ENCODE peak calls at places on chromosomes 2 and 18, in seven cellular contexts. I is mesothelial cell of epicardium, S is left ventricle myocardium inferior, U is upper lobe of left lung, G is progenitor cell of endocrine pancreas, V is HCT116, J is body of pancreas. R is an unnamed sample.

GRCh38 chr2:8627692-8628085 is 54.2 kb upstream of the ID2 start:
- DNase-seq in V (no peak), I (no peak), J (no peak), S (no peak), U (no peak), G (no peak), R (no peak)

GRCh38 chr2:33322099-33322498 is 154.3 kb upstream of the RASGRP3 start:
- DNase-seq in J (peak; percentile 28), G (no peak), I (no peak), U (no peak), S (no peak), V (no peak), R (no peak)

GRCh38 chr2:212337486-212338343 is 200.9 kb downstream of the ERBB4 start:
- DNase-seq in V (no peak), I (no peak), G (no peak), S (no peak), J (no peak), U (no peak), R (no peak)

GRCh38 chr2:174573621-174574081 is 24.0 kb downstream of the WIPF1 start:
- DNase-seq in G (no peak), S (peak; percentile 27), J (no peak), V (no peak), U (peak; percentile 73), I (no peak), R (no peak)

GRCh38 chr2:75142081-75142480 is 57.2 kb downstream of the TACR1 start:
- DNase-seq in J (no peak), G (no peak), S (no peak), U (peak; percentile 35), I (no peak), V (no peak), R (no peak)

GRCh38 chr18:48656582-48656981 is 117.8 kb downstream of the CTIF start:
- DNase-seq in G (no peak), S (no peak), J (no peak), I (no peak), U (no peak), V (no peak), R (no peak)

GRCh38 chr2:223941579-223942277 is 3.4 kb downstream of the WDFY1 start:
- DNase-seq in I (no peak), V (no peak), J (no peak), U (no peak), S (no peak), G (no peak), R (peak; percentile 54)

GRCh38 chr2:119674711-119675500 is 4.1 kb upstream of the TMEM177 start:
- DNase-seq in U (peak; percentile 46), S (no peak), G (no peak), I (no peak), J (no peak), V (no peak), R (no peak)

GRCh38 chr2:132009874-132010521 is 151.8 kb downstream of the ANKRD30BL start:
- DNase-seq in U (no peak), I (no peak), J (peak; percentile 31), S (no peak), G (no peak), V (no peak), R (no peak)

GRCh38 chr2:48134704-48135103 is 228.4 kb upstream of the FBXO11 start:
- DNase-seq in J (no peak), V (no peak), U (no peak), I (no peak), S (no peak), G (no peak), R (no peak)

GRCh38 chr2:152071077-152071476 is 27.8 kb downstream of the CACNB4 start:
- DNase-seq in U (no peak), I (no peak), V (no peak), G (no peak), J (no peak), S (no peak), R (no peak)

GRCh38 chr2:241739651-241740050 is 5.2 kb downstream of the D2HGDH start:
- DNase-seq in I (no peak), J (no peak), U (no peak), G (no peak), S (no peak), V (no peak), R (no peak)

GRCh38 chr18:985301-985700 is 80.6 kb downstream of the ADCYAP1 start:
- DNase-seq in J (no peak), V (no peak), I (no peak), G (no peak), S (peak; percentile 15), U (no peak), R (no peak)

GRCh38 chr2:138244400-138245001 is 257.1 kb upstream of the SPOPL start:
- DNase-seq in V (no peak), U (no peak), I (no peak), S (no peak), G (no peak), J (no peak), R (no peak)

GRCh38 chr18:63316612-63317555 is 2.7 kb downstream of the BCL2 start:
- DNase-seq in I (no peak), U (no peak), S (no peak), G (no peak), V (no peak), J (no peak), R (no peak)

GRCh38 chr18:63368611-63369010 is 1.6 kb upstream of the KDSR start:
- DNase-seq in V (no peak), G (no peak), I (no peak), S (no peak), J (no peak), U (no peak), R (no peak)

GRCh38 chr18:78768221-78768620 is 211.4 kb upstream of the SALL3 start:
- DNase-seq in U (no peak), S (no peak), I (no peak), V (no peak), G (no peak), J (no peak), R (no peak)

GRCh38 chr2:174959787-174960186 is 45.4 kb downstream of the CHN1 start:
- DNase-seq in U (no peak), I (no peak), S (no peak), V (no peak), G (no peak), J (no peak), R (no peak)

GRCh38 chr2:222311978-222312738 is 13.4 kb upstream of the PAX3 start:
- DNase-seq in S (no peak), V (no peak), J (no peak), I (no peak), G (no peak), U (no peak), R (no peak)

GRCh38 chr2:204110250-204111183 is 174.0 kb downstream of the ICOS start:
- DNase-seq in J (peak; percentile 6), I (no peak), V (no peak), G (no peak), S (no peak), U (no peak), R (peak; percentile 53)

GRCh38 chr2:161412346-161412745 is 3.8 kb upstream of the TBR1 start:
- DNase-seq in G (no peak), I (no peak), S (no peak), U (no peak), V (no peak), J (no peak), R (no peak)

GRCh38 chr2:24304098-24304497 is 56.2 kb downstream of the ITSN2 start:
- DNase-seq in S (peak; percentile 77), J (peak; percentile 95), G (no peak), I (no peak), V (no peak), U (peak; percentile 87), R (no peak)

GRCh38 chr2:174666786-174667369 is 69.3 kb upstream of the WIPF1 start:
- DNase-seq in U (no peak), G (no peak), J (no peak), S (no peak), I (no peak), V (no peak), R (no peak)

GRCh38 chr2:64950226-64951160 is 38.7 kb upstream of the SLC1A4 start:
- DNase-seq in S (no peak), I (no peak), J (no peak), G (no peak), V (no peak), U (no peak), R (no peak)

GRCh38 chr2:201130524-201131186 is 14.7 kb downstream of the CFLAR start:
- DNase-seq in G (no peak), J (no peak), S (no peak), V (no peak), I (no peak), U (no peak), R (peak; percentile 46)

GRCh38 chr18:47795448-47795843 is 135.0 kb downstream of the SMAD2 start:
- DNase-seq in G (no peak), I (no peak), U (no peak), V (no peak), J (no peak), S (no peak), R (no peak)

GRCh38 chr2:126513033-126513432 is 142.9 kb upstream of the GYPC start:
- DNase-seq in U (no peak), I (no peak), V (no peak), S (no peak), G (no peak), J (no peak), R (no peak)

GRCh38 chr2:235180642-235181041 is 228.8 kb downstream of the SH3BP4 start:
- DNase-seq in S (no peak), V (no peak), U (no peak), J (no peak), G (no peak), I (no peak), R (no peak)
- TF ChIP-seq CTCF in S (no peak), V (no peak), U (no peak), J (no peak), G (no peak), I (no peak), R (no peak)

GRCh38 chr2:237791977-237792727 is 6.4 kb upstream of the RBM44 start:
- DNase-seq in I (no peak), V (no peak), J (no peak), U (no peak), G (no peak), S (no peak), R (no peak)
- TF ChIP-seq CTCF in I (peak; percentile 16), V (peak; percentile 39), J (no peak), U (no peak), G (peak; percentile 44), S (no peak), R (no peak)

DNA sequence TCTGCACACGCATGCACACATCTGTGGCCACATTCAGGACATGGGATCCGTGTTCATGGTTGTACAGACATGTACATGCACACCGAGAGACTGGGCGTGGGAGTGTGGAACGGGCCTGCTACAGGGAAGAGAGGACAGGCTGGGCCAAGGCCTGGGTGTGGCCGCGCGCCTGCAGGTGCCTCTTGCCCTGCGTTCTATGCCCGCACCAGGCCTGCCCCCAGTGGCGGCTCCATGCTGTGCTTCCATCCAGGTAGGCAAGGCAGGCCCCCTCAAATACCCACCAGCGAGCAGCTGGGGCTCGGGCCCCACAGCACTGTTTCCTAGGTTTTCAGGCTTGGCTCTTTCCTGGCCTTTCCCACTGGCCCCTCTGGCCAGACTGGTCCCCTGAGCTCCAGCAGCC is 15.5 kb upstream of the PTMA start:
- DNase-seq in G (no peak), I (no peak), J (no peak), V (no peak), U (no peak), S (no peak), R (no peak)
- TF ChIP-seq CTCF in G (peak; percentile 10), I (no peak), J (no peak), V (peak; percentile 39), U (no peak), S (no peak), R (no peak)

DNA sequence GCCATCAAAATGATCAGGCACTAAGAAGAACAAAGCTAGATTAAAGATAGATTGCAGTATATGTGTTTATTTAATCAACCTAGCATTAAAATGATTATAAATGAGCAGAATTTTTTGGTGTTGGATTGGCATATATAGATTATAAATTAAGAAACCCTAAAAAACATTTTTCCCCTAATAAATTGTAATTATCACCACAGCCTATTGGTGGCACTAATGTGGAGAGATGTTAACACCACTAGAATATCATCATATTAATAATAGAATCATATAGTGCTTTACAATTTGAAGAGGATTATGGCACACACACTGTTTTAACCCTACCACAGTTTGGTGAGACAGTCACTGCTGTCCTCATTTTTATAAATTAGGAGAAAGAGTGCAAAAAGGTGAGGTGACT is 112.4 kb upstream of the RND3 start:
- DNase-seq in V (no peak), J (no peak), S (no peak), I (no peak), U (no peak), G (no peak), R (no peak)
- TF ChIP-seq CTCF in V (peak; percentile 38), J (no peak), S (peak; percentile 19), I (peak; percentile 18), U (no peak), G (no peak), R (no peak)